ENCODE peak calls at places on chromosomes 12 and 14, in nine cellular contexts. R is testis, L is coronary artery, C is MV-4-11, M is GM20000, H is hypothalamus, E is tibial nerve, V is AG09309, N is H4. K is an unnamed sample.

GRCh38 chr14:62084020-62084419 is 321.8 kb downstream of the SNAPC1 start:
- DNase-seq in C (no peak), V (no peak), N (no peak), R (no peak), E (no peak), H (no peak), L (no peak), M (no peak), K (no peak)

GRCh38 chr12:44654641-44655625 is 221.2 kb downstream of the NELL2 start:
- DNase-seq in E (no peak), C (no peak), V (no peak), N (no peak), H (no peak), L (no peak), M (no peak), R (no peak), K (no peak)

GRCh38 chr14:56004323-56004722 is 113.9 kb upstream of the PELI2 start:
- DNase-seq in E (no peak), R (no peak), N (no peak), L (no peak), M (no peak), C (no peak), H (no peak), V (no peak), K (no peak)

GRCh38 chr12:116172224-116172849 is 105.2 kb downstream of the MED13L start:
- DNase-seq in E (no peak), V (no peak), N (no peak), R (no peak), H (no peak), L (no peak), M (peak; percentile 46), C (peak; percentile 42), K (no peak)

GRCh38 chr12:103268831-103269514 is 226.8 kb downstream of the C12orf42 start:
- DNase-seq in V (no peak), R (no peak), L (no peak), H (no peak), N (no peak), E (no peak), C (no peak), M (no peak), K (no peak)

GRCh38 chr12:132827763-132828703 is 636 bp downstream of the GOLGA3 start:
- DNase-seq in M (peak; percentile 59), C (peak; percentile 50), L (no peak), R (peak; percentile 39), V (peak; percentile 38), H (no peak), E (no peak), N (peak; percentile 32), K (no peak)

GRCh38 chr14:84482256-84483071 is 1047.5 kb upstream of the FLRT2 start:
- DNase-seq in L (no peak), H (no peak), M (no peak), R (no peak), E (no peak), V (peak; percentile 1), C (no peak), N (peak; percentile 8), K (no peak)

GRCh38 chr12:115920395-115921183 is 356.9 kb downstream of the MED13L start:
- DNase-seq in V (peak; percentile 48), C (no peak), L (peak; percentile 17), R (no peak), N (no peak), H (no peak), E (no peak), M (no peak), K (no peak)

GRCh38 chr14:65302571-65303184 is 109.9 kb upstream of the FUT8 start:
- DNase-seq in N (no peak), M (peak; percentile 63), C (no peak), R (no peak), L (no peak), E (no peak), V (no peak), H (no peak), K (no peak)

GRCh38 chr14:35252485-35252884 is 39.7 kb upstream of the PSMA6 start:
- DNase-seq in H (no peak), M (no peak), C (no peak), N (no peak), E (no peak), R (no peak), V (no peak), L (no peak), K (no peak)

GRCh38 chr12:18754118-18754707 is 16.3 kb downstream of the CAPZA3 start:
- DNase-seq in H (no peak), C (no peak), E (no peak), L (no peak), V (no peak), M (no peak), N (no peak), R (no peak), K (no peak)

GRCh38 chr12:96364092-96364700 is 36.0 kb downstream of the CDK17 start:
- DNase-seq in H (no peak), N (no peak), R (no peak), V (no peak), C (no peak), E (no peak), L (no peak), M (no peak), K (no peak)

GRCh38 chr12:109250523-109250922 is 58.6 kb downstream of the FOXN4 start:
- DNase-seq in M (no peak), L (no peak), C (no peak), N (no peak), R (no peak), V (no peak), H (no peak), E (no peak), K (no peak)

GRCh38 chr14:100103261-100104005 is 38.2 kb downstream of the EVL start:
- DNase-seq in E (peak; percentile 24), M (no peak), R (peak; percentile 53), C (no peak), V (no peak), N (no peak), H (no peak), L (no peak), K (no peak)